ENCODE peak calls at places on chromosomes 2 and 18, in six cellular contexts. One of them, this sample, is unnamed.

GRCh38 chr2:69147841-69148533 is 135.0 kb downstream of the ANTXR1 start:
- DNase-seq in CD8-positive, alpha-beta T cell: no peak
- DNase-seq in Panc1: no peak
- DNase-seq in lower lobe of right lung: no peak
- DNase-seq in heart right ventricle: no peak
- DNase-seq in IMR-90: no peak
- DNase-seq in this sample: no peak

GRCh38 chr2:156191547-156191946 is 141.0 kb downstream of the NR4A2 start:
- DNase-seq in CD8-positive, alpha-beta T cell: no peak
- DNase-seq in Panc1: no peak
- DNase-seq in lower lobe of right lung: no peak
- DNase-seq in heart right ventricle: no peak
- DNase-seq in IMR-90: no peak
- DNase-seq in this sample: no peak

GRCh38 chr2:85750509-85751299 is 3.1 kb upstream of the ATOH8 start:
- DNase-seq in CD8-positive, alpha-beta T cell: peak
- DNase-seq in Panc1: no peak
- DNase-seq in lower lobe of right lung: peak
- DNase-seq in heart right ventricle: peak
- DNase-seq in IMR-90: peak
- DNase-seq in this sample: no peak

GRCh38 chr2:240526521-240526920 is 31.3 kb downstream of the ANKMY1 start:
- DNase-seq in CD8-positive, alpha-beta T cell: no peak
- DNase-seq in Panc1: no peak
- DNase-seq in lower lobe of right lung: no peak
- DNase-seq in heart right ventricle: no peak
- DNase-seq in IMR-90: no peak
- DNase-seq in this sample: no peak

GRCh38 chr2:113136828-113137775 is 9.7 kb downstream of the IL1RN start:
- DNase-seq in CD8-positive, alpha-beta T cell: no peak
- DNase-seq in Panc1: no peak
- DNase-seq in lower lobe of right lung: no peak
- DNase-seq in heart right ventricle: no peak
- DNase-seq in IMR-90: peak
- DNase-seq in this sample: no peak

GRCh38 chr2:96869824-96870630 is at the start of gene SEMA4C:
- DNase-seq in CD8-positive, alpha-beta T cell: peak
- DNase-seq in Panc1: no peak
- DNase-seq in lower lobe of right lung: peak
- DNase-seq in heart right ventricle: peak
- DNase-seq in IMR-90: no peak
- DNase-seq in this sample: no peak

GRCh38 chr2:26001743-26002341 is 19.5 kb upstream of the KIF3C start:
- DNase-seq in CD8-positive, alpha-beta T cell: no peak
- DNase-seq in Panc1: no peak
- DNase-seq in lower lobe of right lung: peak
- DNase-seq in heart right ventricle: peak
- DNase-seq in IMR-90: peak
- DNase-seq in this sample: no peak

GRCh38 chr2:163919717-163920116 is 183.9 kb upstream of the FIGN start:
- DNase-seq in CD8-positive, alpha-beta T cell: no peak
- DNase-seq in Panc1: no peak
- DNase-seq in lower lobe of right lung: no peak
- DNase-seq in heart right ventricle: no peak
- DNase-seq in IMR-90: no peak
- DNase-seq in this sample: no peak

GRCh38 chr2:25311866-25312575 is 29.7 kb downstream of the DNMT3A start:
- DNase-seq in CD8-positive, alpha-beta T cell: no peak
- DNase-seq in Panc1: no peak
- DNase-seq in lower lobe of right lung: no peak
- DNase-seq in heart right ventricle: no peak
- DNase-seq in IMR-90: no peak
- DNase-seq in this sample: peak

GRCh38 chr2:202161106-202161836 is 77.1 kb downstream of the SUMO1 start:
- DNase-seq in CD8-positive, alpha-beta T cell: no peak
- DNase-seq in Panc1: no peak
- DNase-seq in lower lobe of right lung: no peak
- DNase-seq in heart right ventricle: peak
- DNase-seq in IMR-90: no peak
- DNase-seq in this sample: no peak

GRCh38 chr2:72920317-72921087 is 3.2 kb downstream of the EMX1 start:
- DNase-seq in CD8-positive, alpha-beta T cell: no peak
- DNase-seq in Panc1: no peak
- DNase-seq in lower lobe of right lung: no peak
- DNase-seq in heart right ventricle: no peak
- DNase-seq in IMR-90: peak
- DNase-seq in this sample: no peak

GRCh38 chr18:59172664-59173249 is 33.1 kb downstream of the SEC11C start:
- DNase-seq in CD8-positive, alpha-beta T cell: no peak
- DNase-seq in Panc1: no peak
- DNase-seq in lower lobe of right lung: no peak
- DNase-seq in heart right ventricle: no peak
- DNase-seq in IMR-90: no peak
- DNase-seq in this sample: no peak

DNA sequence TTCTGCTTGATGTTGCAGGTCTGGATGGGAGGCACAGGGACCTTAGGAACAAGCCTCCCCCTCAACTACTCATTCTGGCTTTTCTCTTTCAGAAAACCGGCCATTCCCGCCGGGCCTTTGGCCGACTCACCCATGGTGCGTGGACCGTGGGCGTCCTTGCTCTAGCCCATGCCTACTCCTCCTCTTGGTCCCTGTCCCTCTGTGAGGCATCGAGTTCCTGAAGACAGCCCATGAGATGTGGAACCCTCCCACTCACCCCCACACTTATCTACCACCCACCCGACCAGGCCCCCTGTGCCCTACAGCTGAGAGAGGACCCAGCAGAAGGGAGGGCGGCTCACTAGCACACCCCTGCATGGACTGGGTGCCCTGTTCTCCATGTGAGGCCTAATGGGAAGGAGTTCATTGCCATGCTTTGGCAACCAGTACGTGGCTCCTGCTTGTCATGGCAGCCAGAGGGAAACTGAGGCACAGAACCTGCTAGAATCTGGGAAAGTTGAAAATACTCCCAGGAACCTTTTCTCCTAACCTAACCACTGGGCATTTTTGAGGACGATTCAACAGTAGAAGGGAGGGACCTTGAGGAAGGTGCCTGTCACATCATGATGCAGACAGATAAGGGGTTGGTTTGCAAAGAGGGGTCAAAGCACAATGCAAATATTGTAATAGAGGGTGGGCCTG is 8.5 kb downstream of the SPEG start:
- DNase-seq in CD8-positive, alpha-beta T cell: no peak
- DNase-seq in Panc1: no peak
- DNase-seq in lower lobe of right lung: no peak
- DNase-seq in heart right ventricle: no peak
- DNase-seq in IMR-90: peak
- DNase-seq in this sample: no peak
- H3K4me3 ChIP-seq in CD8-positive, alpha-beta T cell: no peak
- H3K4me3 ChIP-seq in Panc1: no peak
- H3K4me3 ChIP-seq in lower lobe of right lung: no peak
- H3K4me3 ChIP-seq in heart right ventricle: no peak
- H3K4me3 ChIP-seq in IMR-90: peak
- H3K4me3 ChIP-seq in this sample: no peak

DNA sequence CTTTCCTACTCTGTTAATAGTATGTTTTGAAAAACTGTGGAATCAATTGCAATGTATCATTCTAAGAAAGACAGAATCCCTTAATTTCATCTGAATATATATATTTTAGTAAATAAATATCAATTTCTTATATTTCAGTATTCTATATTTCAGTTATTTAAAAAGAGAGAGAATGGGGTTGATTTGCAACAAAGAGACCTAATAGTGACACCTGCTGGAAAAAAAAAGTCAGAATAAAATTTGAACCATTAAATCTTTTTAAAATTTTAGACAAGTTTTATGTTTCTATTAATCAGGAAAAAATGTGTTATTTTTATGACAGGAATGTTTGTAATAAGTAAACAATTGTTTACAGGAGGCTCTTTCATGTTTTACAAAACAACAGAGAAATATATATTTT is 20.7 kb upstream of the CCNT2 start:
- DNase-seq in CD8-positive, alpha-beta T cell: no peak
- DNase-seq in Panc1: no peak
- DNase-seq in lower lobe of right lung: no peak
- DNase-seq in heart right ventricle: no peak
- DNase-seq in IMR-90: peak
- DNase-seq in this sample: no peak
- TF ChIP-seq CTCF in CD8-positive, alpha-beta T cell: peak
- TF ChIP-seq CTCF in Panc1: no peak
- TF ChIP-seq CTCF in lower lobe of right lung: peak
- TF ChIP-seq CTCF in heart right ventricle: peak
- TF ChIP-seq CTCF in IMR-90: peak
- TF ChIP-seq CTCF in this sample: peak

GRCh38 chr18:75455249-75456183 is 28.0 kb upstream of the SMIM21 start:
- DNase-seq in CD8-positive, alpha-beta T cell: no peak
- DNase-seq in Panc1: no peak
- DNase-seq in lower lobe of right lung: no peak
- DNase-seq in heart right ventricle: no peak
- DNase-seq in IMR-90: peak
- DNase-seq in this sample: no peak
- H3K4me3 ChIP-seq in CD8-positive, alpha-beta T cell: peak
- H3K4me3 ChIP-seq in Panc1: peak
- H3K4me3 ChIP-seq in lower lobe of right lung: peak
- H3K4me3 ChIP-seq in heart right ventricle: peak
- H3K4me3 ChIP-seq in IMR-90: peak
- H3K4me3 ChIP-seq in this sample: no peak

GRCh38 chr2:234483568-234484251 is 13.2 kb downstream of the ARL4C start:
- DNase-seq in CD8-positive, alpha-beta T cell: peak
- DNase-seq in Panc1: no peak
- DNase-seq in lower lobe of right lung: peak
- DNase-seq in heart right ventricle: no peak
- DNase-seq in IMR-90: no peak
- DNase-seq in this sample: no peak
- TF ChIP-seq CTCF in CD8-positive, alpha-beta T cell: peak
- TF ChIP-seq CTCF in Panc1: peak
- TF ChIP-seq CTCF in lower lobe of right lung: peak
- TF ChIP-seq CTCF in heart right ventricle: no peak
- TF ChIP-seq CTCF in IMR-90: peak
- TF ChIP-seq CTCF in this sample: no peak

This sample was measured in LNCaP clone FGC.